ENCODE peak calls at places on chromosomes 5 and 9, in eight cellular contexts. D is A549, R is aorta, S is neural progenitor cell, X is sigmoid colon, C is endothelial cell of umbilical vein, J is Peyer's patch, P is OCI-LY7. Y is an unnamed sample.

GRCh38 chr9:124139001-124139400 is 118.7 kb upstream of the NEK6 start:
- DNase-seq in D (no peak), R (no peak), S (no peak), X (no peak), C (no peak), J (peak; percentile 43), P (no peak), Y (no peak)

GRCh38 chr9:3887121-3887797 is 361.5 kb upstream of the RFX3 start:
- DNase-seq in D (no peak), R (no peak), S (no peak), X (no peak), C (no peak), J (no peak), P (no peak), Y (no peak)

GRCh38 chr5:81292130-81292529 is 9.3 kb upstream of the ZCCHC9 start:
- DNase-seq in D (no peak), R (no peak), S (no peak), X (no peak), C (no peak), J (no peak), P (peak; percentile 18), Y (no peak)

GRCh38 chr5:111820072-111820471 is 63.1 kb upstream of the NREP start:
- DNase-seq in D (no peak), R (no peak), S (peak; percentile 29), X (no peak), C (no peak), J (no peak), P (peak; percentile 41), Y (no peak)

GRCh38 chr5:154410786-154411185 is 35.0 kb upstream of the SAP30L start:
- DNase-seq in D (no peak), R (no peak), S (no peak), X (no peak), C (no peak), J (peak; percentile 28), P (no peak), Y (no peak)

GRCh38 chr9:95078934-95079333 is 238.6 kb downstream of the FANCC start:
- DNase-seq in D (no peak), R (peak; percentile 59), S (peak; percentile 71), X (peak; percentile 63), C (no peak), J (peak; percentile 53), P (no peak), Y (peak; percentile 23)

GRCh38 chr5:153153086-153153485 is 337.4 kb upstream of the GRIA1 start:
- DNase-seq in D (no peak), R (no peak), S (no peak), X (no peak), C (no peak), J (no peak), P (no peak), Y (no peak)

GRCh38 chr9:93613791-93614190 is 37.4 kb downstream of the PHF2 start:
- DNase-seq in D (no peak), R (no peak), S (no peak), X (no peak), C (no peak), J (peak; percentile 29), P (no peak), Y (no peak)

DNA sequence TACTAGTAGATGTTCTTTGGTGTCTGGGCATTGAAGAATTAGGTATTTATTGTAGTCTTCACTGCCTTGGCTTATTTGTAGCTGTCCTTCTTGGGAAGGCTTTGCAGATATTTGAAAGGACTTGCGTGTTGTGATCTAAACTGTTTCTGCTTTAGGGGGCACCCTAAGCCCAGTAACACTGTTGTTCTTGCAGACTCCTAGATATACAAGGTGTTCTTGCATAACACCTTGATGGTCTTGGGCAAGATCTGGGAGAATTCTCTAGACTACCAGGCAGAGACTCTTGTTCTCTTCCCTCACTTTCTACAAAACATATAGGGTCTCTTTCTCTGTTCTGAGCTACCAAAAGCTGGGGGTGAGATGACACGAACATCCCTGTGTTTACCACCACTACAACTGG is 179.1 kb downstream of the FAM170A start:
- DNase-seq in D (peak; percentile 2), R (no peak), S (no peak), X (no peak), C (no peak), J (no peak), P (no peak), Y (no peak)
- H3K27ac ChIP-seq in D (no peak overlapping the region), R (no peak overlapping the region), S (no peak overlapping the region), X (no peak overlapping the region), C (no peak overlapping the region), J (no peak overlapping the region), P (no peak overlapping the region), Y (no peak overlapping the region)

GRCh38 chr5:57780306-57780958 is 297.8 kb upstream of the ACTBL2 start:
- DNase-seq in D (peak; percentile 33), R (peak; percentile 61), S (no peak), X (no peak), C (peak; percentile 93), J (no peak), P (no peak), Y (no peak)

GRCh38 chr5:57779383-57780223 is 297.0 kb upstream of the ACTBL2 start:
- DNase-seq in D (peak; percentile 73), R (no peak), S (peak; percentile 69), X (no peak), C (peak; percentile 90), J (peak; percentile 49), P (peak; percentile 34), Y (no peak)

GRCh38 chr5:57777174-57777581 is 294.6 kb upstream of the ACTBL2 start:
- DNase-seq in D (no peak), R (no peak), S (no peak), X (no peak), C (no peak), J (no peak), P (no peak), Y (no peak)

GRCh38 chr5:57780959-57781325 is 298.3 kb upstream of the ACTBL2 start:
- DNase-seq in D (no peak), R (no peak), S (no peak), X (no peak), C (no peak), J (no peak), P (no peak), Y (no peak)

GRCh38 chr5:57778528-57779175 is 296.0 kb upstream of the ACTBL2 start:
- DNase-seq in D (peak; percentile 11), R (no peak), S (peak; percentile 15), X (no peak), C (peak; percentile 92), J (no peak), P (no peak), Y (no peak)
- H3K27ac ChIP-seq in D (peak overlapping the region; percentile 29), R (no peak overlapping the region), S (no peak overlapping the region), X (no peak overlapping the region), C (peak overlapping the region; percentile 71), J (no peak overlapping the region), P (no peak overlapping the region), Y (no peak overlapping the region)

DNA sequence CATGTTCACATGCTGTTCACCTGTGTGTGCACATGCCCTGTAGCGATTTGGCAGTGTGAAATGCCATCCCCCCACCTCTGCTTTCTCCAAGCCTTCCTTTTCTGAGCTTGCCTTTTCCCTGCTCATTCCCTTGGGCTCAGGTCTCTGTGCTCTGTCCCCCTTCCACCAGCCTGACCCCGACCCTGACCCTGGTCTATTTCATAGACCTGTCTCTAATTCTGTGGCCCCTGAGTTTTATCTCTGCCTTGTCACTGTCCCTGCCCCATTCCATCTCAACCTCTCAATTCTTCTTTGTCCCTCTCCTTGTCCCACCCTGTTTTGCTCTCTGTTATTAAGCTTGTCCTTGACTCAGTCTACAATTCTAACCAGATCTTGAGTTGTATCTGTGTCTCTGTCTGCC is 735 bp downstream of the ARAP3 start:
- DNase-seq in D (no peak), R (no peak), S (no peak), X (no peak), C (no peak), J (no peak), P (no peak), Y (no peak)
- H3K27ac ChIP-seq in D (peak overlapping the region; percentile 88), R (no peak overlapping the region), S (peak overlapping the region; percentile 53), X (peak overlapping the region; percentile 74), C (peak overlapping the region; percentile 100), J (peak overlapping the region; percentile 65), P (no peak overlapping the region), Y (peak overlapping the region; percentile 48)

DNA sequence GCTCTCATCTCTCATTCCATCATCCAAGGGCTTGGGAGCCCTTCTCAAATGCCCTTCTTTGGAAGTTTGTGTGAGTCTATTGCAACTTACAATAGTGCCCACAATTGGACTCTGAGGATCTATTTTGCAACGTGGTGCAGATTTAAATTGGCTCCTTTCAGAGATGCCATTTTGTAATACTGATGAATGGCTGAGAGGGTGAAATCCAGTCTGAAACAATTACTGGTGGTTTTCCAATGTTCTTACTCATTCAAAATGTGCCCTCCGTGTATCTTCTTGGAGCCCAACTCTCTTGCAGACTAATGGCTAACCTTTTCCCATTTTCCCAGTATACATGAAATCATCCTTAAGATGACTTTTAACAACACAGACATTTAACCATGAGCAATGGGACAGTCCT is 6.1 kb downstream of the ZNF462 start:
- DNase-seq in D (no peak), R (no peak), S (no peak), X (no peak), C (no peak), J (no peak), P (no peak), Y (no peak)
- H3K27ac ChIP-seq in D (no peak overlapping the region), R (no peak overlapping the region), S (peak overlapping the region; percentile 26), X (peak overlapping the region; percentile 75), C (no peak overlapping the region), J (no peak overlapping the region), P (no peak overlapping the region), Y (no peak overlapping the region)

DNA sequence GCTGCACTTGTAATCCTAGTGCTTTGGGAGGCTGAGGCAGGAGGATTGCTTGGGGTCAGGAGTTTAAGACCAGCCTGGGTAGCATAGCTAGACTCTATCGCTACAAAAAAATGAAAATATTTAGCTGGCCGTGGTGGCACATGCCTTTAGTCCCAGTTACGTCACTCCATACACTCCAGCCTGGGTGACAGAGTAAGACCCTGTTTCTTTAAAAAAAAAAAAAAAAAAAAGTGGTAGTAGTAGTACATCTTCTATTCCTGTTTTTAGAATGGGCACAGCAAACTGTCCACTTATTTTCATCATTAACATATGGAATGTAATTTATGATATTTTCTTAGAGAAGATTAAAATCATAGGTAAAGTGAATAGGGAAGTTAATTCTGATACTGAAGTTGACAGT is 48.2 kb downstream of the TRIO start:
- DNase-seq in D (no peak), R (no peak), S (no peak), X (no peak), C (no peak), J (no peak), P (no peak), Y (no peak)
- H3K27ac ChIP-seq in D (peak overlapping the region; percentile 79), R (peak overlapping the region; percentile 87), S (no peak overlapping the region), X (peak overlapping the region; percentile 94), C (peak overlapping the region; percentile 74), J (no peak overlapping the region), P (no peak overlapping the region), Y (no peak overlapping the region)

DNA sequence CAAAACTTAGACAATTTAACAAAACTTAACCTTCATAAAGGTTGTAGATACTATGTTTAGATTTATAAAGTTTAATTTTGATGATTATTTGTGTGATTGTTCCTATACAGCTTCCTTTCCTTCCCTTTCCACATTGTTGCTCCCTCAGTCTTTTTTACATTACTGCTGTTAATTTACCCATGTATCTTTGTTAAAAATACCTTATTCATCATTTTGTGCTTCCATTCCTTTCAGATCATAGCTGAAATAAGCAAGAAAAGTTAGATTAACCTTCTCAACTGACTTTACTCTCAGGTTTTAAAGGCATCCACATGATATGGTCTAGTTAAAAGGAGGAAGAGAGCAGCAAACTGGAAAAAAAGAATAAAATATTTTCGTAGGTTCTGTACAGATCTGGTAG is 2.0 kb downstream of the SMAD5 start:
- DNase-seq in D (no peak), R (no peak), S (no peak), X (no peak), C (no peak), J (no peak), P (no peak), Y (no peak)
- H3K27ac ChIP-seq in D (no peak overlapping the region), R (no peak overlapping the region), S (no peak overlapping the region), X (peak overlapping the region; percentile 97), C (no peak overlapping the region), J (no peak overlapping the region), P (peak overlapping the region; percentile 15), Y (no peak overlapping the region)